ENCODE peak calls at places on chromosomes 3 and 15, in ten cellular contexts. S, Q, B, J, F, Z, G, A, W and V are unnamed samples.
A peak's percentile ranks its signal among the peaks of the same experiment; 100 is the strongest.

GRCh38 chr3:176951144-176951543 is 246.1 kb downstream of the TBL1XR1 start:
- DNase-seq in S (no peak), Q (no peak), B (no peak), J (no peak), F (no peak), Z (peak; percentile 61), G (no peak), A (no peak), W (no peak), V (peak; percentile 28)

GRCh38 chr15:47974724-47975123 is 146.1 kb upstream of the SLC24A5 start:
- DNase-seq in S (no peak), Q (no peak), B (no peak), J (no peak), F (no peak), Z (no peak), G (no peak), A (no peak), W (no peak), V (no peak)

GRCh38 chr3:27644936-27645335 is 77.2 kb downstream of the EOMES start:
- DNase-seq in S (no peak), Q (no peak), B (no peak), J (no peak), F (no peak), Z (peak; percentile 48), G (no peak), A (no peak), W (no peak), V (no peak)

GRCh38 chr3:53222183-53222901 is 33.5 kb downstream of the TKT start:
- DNase-seq in S (no peak), Q (no peak), B (no peak), J (no peak), F (no peak), Z (no peak), G (no peak), A (no peak), W (no peak), V (no peak)

GRCh38 chr3:46442591-46443530 is 21.8 kb downstream of the LTF start:
- DNase-seq in S (no peak), Q (no peak), B (no peak), J (no peak), F (peak; percentile 5), Z (no peak), G (peak; percentile 62), A (peak; percentile 42), W (peak; percentile 52), V (no peak)

GRCh38 chr15:59274126-59274970 is 67.7 kb downstream of the LDHAL6B start:
- DNase-seq in S (no peak), Q (no peak), B (no peak), J (no peak), F (no peak), Z (peak; percentile 84), G (peak; percentile 68), A (no peak), W (peak; percentile 92), V (no peak)

GRCh38 chr15:38564557-38565286 is at the start of gene RASGRP1:
- DNase-seq in S (peak; percentile 83), Q (no peak), B (peak; percentile 91), J (peak; percentile 71), F (peak; percentile 71), Z (peak; percentile 47), G (peak; percentile 37), A (peak; percentile 34), W (peak; percentile 34), V (no peak)

GRCh38 chr3:51794202-51794601 is 15.2 kb upstream of the IQCF6 start:
- DNase-seq in S (peak; percentile 13), Q (no peak), B (no peak), J (no peak), F (no peak), Z (no peak), G (no peak), A (no peak), W (no peak), V (no peak)

GRCh38 chr3:44584646-44585501 is at the start of gene ZNF660:
- DNase-seq in S (peak; percentile 97), Q (no peak), B (no peak), J (no peak), F (peak; percentile 78), Z (peak; percentile 60), G (peak; percentile 53), A (peak; percentile 58), W (peak; percentile 31), V (peak; percentile 4)

GRCh38 chr3:46293991-46294833 is 52.0 kb downstream of the CCR3 start:
- DNase-seq in S (no peak), Q (no peak), B (no peak), J (peak; percentile 42), F (no peak), Z (no peak), G (no peak), A (no peak), W (no peak), V (no peak)